ENCODE peak calls at places on chromosome 6, in five cellular contexts. One of them, this sample, is unnamed.

GRCh38 chr6:11609324-11610071 is 71.9 kb downstream of the TMEM170B start:
- DNase-seq in testis: no peak
- DNase-seq in GM12865: no peak
- DNase-seq in psoas muscle: no peak
- DNase-seq in nucleus accumbens: peak; percentile 46
- DNase-seq in this sample: no peak

GRCh38 chr6:36317623-36318022 is 19.1 kb downstream of the BNIP5 start:
- DNase-seq in psoas muscle: no peak
- DNase-seq in GM12865: no peak
- DNase-seq in nucleus accumbens: no peak
- DNase-seq in testis: no peak
- DNase-seq in this sample: no peak

GRCh38 chr6:169230923-169231789 is 22.5 kb downstream of the THBS2 start:
- DNase-seq in GM12865: no peak
- DNase-seq in nucleus accumbens: no peak
- DNase-seq in psoas muscle: no peak
- DNase-seq in testis: no peak
- DNase-seq in this sample: no peak

GRCh38 chr6:51648236-51648635 is 439.2 kb downstream of the PKHD1 start:
- DNase-seq in testis: no peak
- DNase-seq in psoas muscle: no peak
- DNase-seq in nucleus accumbens: no peak
- DNase-seq in GM12865: no peak
- DNase-seq in this sample: no peak

GRCh38 chr6:144673807-144674206 is 388.7 kb downstream of the UTRN start:
- DNase-seq in testis: no peak
- DNase-seq in psoas muscle: no peak
- DNase-seq in nucleus accumbens: no peak
- DNase-seq in GM12865: no peak
- DNase-seq in this sample: no peak

GRCh38 chr6:18323935-18324707 is 59.8 kb upstream of the DEK start:
- DNase-seq in nucleus accumbens: no peak
- DNase-seq in GM12865: peak; percentile 44
- DNase-seq in psoas muscle: no peak
- DNase-seq in testis: peak; percentile 25
- DNase-seq in this sample: no peak

GRCh38 chr6:42532038-42532669 is 31.7 kb upstream of the UBR2 start:
- DNase-seq in nucleus accumbens: no peak
- DNase-seq in testis: peak; percentile 51
- DNase-seq in psoas muscle: no peak
- DNase-seq in GM12865: peak; percentile 82
- DNase-seq in this sample: no peak

GRCh38 chr6:31293343-31293742 is 21.5 kb upstream of the HLA-C start:
- DNase-seq in psoas muscle: no peak
- DNase-seq in nucleus accumbens: no peak
- DNase-seq in testis: no peak
- DNase-seq in GM12865: no peak
- DNase-seq in this sample: no peak

GRCh38 chr6:140043762-140044378 is 669.4 kb upstream of the CITED2 start:
- DNase-seq in psoas muscle: no peak
- DNase-seq in testis: no peak
- DNase-seq in nucleus accumbens: no peak
- DNase-seq in GM12865: no peak
- DNase-seq in this sample: no peak